ENCODE peak calls at places on chromosomes 13 and 19, in seven cellular contexts. Y is suprapubic skin, Q is HCT116, D is breast epithelium, P is GM12878, H is spleen, T is sigmoid colon. X is an unnamed sample.

GRCh38 chr19:18654469-18654868 is 17.6 kb downstream of the KLHL26 start:
- DNase-seq in Y (no peak), Q (no peak), D (no peak), P (no peak), H (no peak), T (no peak), X (no peak)

GRCh38 chr13:95603887-95604533 is 40.5 kb downstream of the DZIP1 start:
- DNase-seq in Y (no peak), Q (no peak), D (peak), P (no peak), H (no peak), T (no peak), X (peak)

GRCh38 chr19:958967-959685 is 25.0 kb upstream of the WDR18 start:
- DNase-seq in Y (no peak), Q (peak), D (no peak), P (no peak), H (no peak), T (no peak), X (no peak)

GRCh38 chr19:9917322-9917721 is 19.0 kb downstream of the OLFM2 start:
- DNase-seq in Y (no peak), Q (peak), D (no peak), P (no peak), H (no peak), T (no peak), X (peak)

GRCh38 chr19:1725100-1726064 is 27.9 kb upstream of the ONECUT3 start:
- DNase-seq in Y (no peak), Q (no peak), D (no peak), P (no peak), H (no peak), T (no peak), X (peak)

GRCh38 chr13:33169273-33169980 is 116.1 kb downstream of the STARD13 start:
- DNase-seq in Y (no peak), Q (no peak), D (no peak), P (no peak), H (no peak), T (no peak), X (no peak)

GRCh38 chr19:52398091-52398461 is 427 bp downstream of the ZNF528 start:
- DNase-seq in Y (no peak), Q (no peak), D (no peak), P (no peak), H (no peak), T (no peak), X (no peak)

GRCh38 chr19:17999685-18000479 is 8.1 kb upstream of the ARRDC2 start:
- DNase-seq in Y (no peak), Q (no peak), D (no peak), P (no peak), H (peak), T (no peak), X (no peak)

GRCh38 chr19:49852631-49853126 is 1.7 kb downstream of the PTOV1 start:
- DNase-seq in Y (no peak), Q (no peak), D (no peak), P (no peak), H (no peak), T (no peak), X (no peak)

GRCh38 chr19:47750752-47751151 is 5.4 kb downstream of the NOP53 start:
- DNase-seq in Y (no peak), Q (no peak), D (no peak), P (no peak), H (no peak), T (no peak), X (no peak)
- TF ChIP-seq POLR2AphosphoS5 in Y (no peak), Q (no peak), D (no peak), P (no peak), H (no peak), T (no peak), X (no peak)

GRCh38 chr19:5707576-5708575 is 12.1 kb downstream of the LONP1 start:
- DNase-seq in Y (no peak), Q (no peak), D (no peak), P (no peak), H (no peak), T (peak), X (no peak)
- TF ChIP-seq POLR2A in Y (no peak), Q (no peak), D (no peak), P (peak), H (no peak), T (no peak), X (no peak)

DNA sequence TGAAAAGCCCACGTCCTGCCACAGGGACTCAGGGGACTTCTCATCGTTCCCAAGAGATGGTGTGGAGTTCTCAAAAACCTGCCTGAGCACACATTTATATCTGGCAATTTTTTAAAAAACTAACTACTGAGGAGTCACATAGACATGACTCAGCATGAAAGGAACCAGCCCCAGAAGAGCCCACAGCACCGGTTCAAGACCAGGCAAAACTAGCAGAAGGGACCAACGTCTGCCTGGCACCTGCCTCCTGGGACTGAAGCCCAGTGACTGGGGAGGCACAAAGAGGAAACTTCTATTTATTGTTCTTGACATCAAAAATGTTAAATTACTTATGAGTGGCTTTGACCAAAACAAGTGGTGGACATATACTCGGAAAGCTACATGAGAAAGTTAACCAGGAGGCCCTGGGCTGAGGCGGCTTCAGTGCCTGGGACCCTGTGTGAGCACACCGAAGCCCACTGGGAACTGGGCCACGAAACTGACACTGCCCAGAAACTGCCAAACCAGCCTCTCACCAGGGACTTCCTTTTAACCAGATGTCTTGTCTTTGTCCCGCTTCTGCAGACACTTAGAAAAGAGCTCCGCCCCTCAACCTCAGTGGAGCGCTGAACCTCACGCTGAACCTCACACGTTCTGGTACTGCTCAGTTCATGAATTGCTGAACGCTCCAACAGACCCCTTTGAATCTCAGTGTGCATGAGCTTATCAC is 25.7 kb downstream of the C13orf46 start:
- DNase-seq in Y (no peak), Q (no peak), D (no peak), P (no peak), H (peak), T (no peak), X (no peak)
- TF ChIP-seq POLR2AphosphoS5 in Y (no peak), Q (no peak), D (no peak), P (no peak), H (no peak), T (no peak), X (no peak)

GRCh38 chr13:40784540-40784939 is 4.9 kb upstream of the SLC25A15 start:
- DNase-seq in Y (no peak), Q (no peak), D (no peak), P (no peak), H (no peak), T (no peak), X (no peak)
- TF ChIP-seq POLR2A in Y (no peak), Q (no peak), D (no peak), P (no peak), H (no peak), T (no peak), X (no peak)

GRCh38 chr19:38676878-38677646 is 29.6 kb downstream of the ACTN4 start:
- DNase-seq in Y (no peak), Q (no peak), D (no peak), P (no peak), H (peak), T (no peak), X (no peak)
- TF ChIP-seq POLR2AphosphoS5 in Y (no peak), Q (no peak), D (no peak), P (no peak), H (no peak), T (no peak), X (no peak)

DNA sequence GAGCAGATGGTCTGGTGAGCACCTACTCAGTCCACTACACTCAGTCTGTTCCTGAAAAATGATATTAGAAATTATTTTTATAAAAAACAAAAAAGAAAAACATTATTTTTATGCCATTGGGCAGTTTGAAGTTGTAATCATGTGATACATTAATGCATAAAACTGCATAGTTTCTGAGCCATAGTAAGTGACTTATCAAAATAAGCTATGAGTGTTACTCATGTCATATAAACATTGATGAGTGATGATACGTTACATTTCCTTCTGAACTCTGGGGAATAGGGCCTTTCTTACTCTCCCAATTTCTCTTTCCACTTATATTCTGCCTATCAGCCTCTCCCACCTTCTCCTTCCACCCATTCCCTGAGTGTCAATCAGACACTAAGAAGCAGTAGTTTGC is 8.9 kb downstream of the ZNF805 start:
- DNase-seq in Y (no peak), Q (no peak), D (no peak), P (no peak), H (no peak), T (no peak), X (no peak)
- TF ChIP-seq POLR2A in Y (no peak), Q (no peak), D (no peak), P (no peak), H (no peak), T (no peak), X (no peak)

DNA sequence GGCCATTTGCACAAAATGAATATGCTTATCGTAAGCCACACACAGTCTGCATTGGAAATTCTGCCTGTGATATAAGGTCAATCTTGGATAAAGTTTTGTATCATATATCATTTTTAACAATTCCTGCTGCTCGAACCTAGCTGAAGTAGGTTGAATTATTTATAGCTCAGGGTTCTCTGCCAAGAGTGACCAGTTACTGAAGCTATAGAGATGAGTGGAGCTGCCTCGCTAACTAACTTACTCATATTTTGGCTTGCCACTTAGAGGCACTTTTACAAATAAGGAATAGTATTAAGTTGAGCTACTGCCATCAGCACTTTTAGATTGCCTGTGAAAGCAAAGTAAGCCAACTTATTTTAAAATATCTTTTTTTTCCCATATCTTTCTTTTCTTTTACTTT is 221.0 kb downstream of the RGCC start:
- DNase-seq in Y (no peak), Q (no peak), D (no peak), P (no peak), H (no peak), T (no peak), X (no peak)
- TF ChIP-seq POLR2AphosphoS5 in Y (no peak), Q (no peak), D (no peak), P (no peak), H (no peak), T (no peak), X (no peak)

GRCh38 chr13:97223711-97224461 is 1.8 kb downstream of the MBNL2 start:
- DNase-seq in Y (no peak), Q (peak), D (peak), P (no peak), H (peak), T (peak), X (peak)
- TF ChIP-seq POLR2A in Y (no peak), Q (no peak), D (peak), P (no peak), H (no peak), T (no peak), X (no peak)

GRCh38 chr13:45325806-45326205 is 15.2 kb downstream of the TPT1 start:
- DNase-seq in Y (no peak), Q (no peak), D (no peak), P (no peak), H (no peak), T (no peak), X (no peak)
- TF ChIP-seq POLR2AphosphoS5 in Y (no peak), Q (no peak), D (peak), P (no peak), H (peak), T (peak), X (no peak)

X was measured in stomach.